ENCODE peak calls at places on chromosome 14, in five cellular contexts. V, D, J, R and F are unnamed samples. For H3K9me3 and H3K4me1, the result is how much of the 10 kb centered on the place peaks cover.

GRCh38 chr14:71552809-71553208 is 379.4 kb upstream of the RGS6 start:
- DNase-seq in J (no peak), D (no peak), R (no peak), V (no peak), F (no peak)

GRCh38 chr14:58749066-58749669 is 111.4 kb downstream of the DACT1 start:
- DNase-seq in D (no peak), V (no peak), R (no peak), J (no peak), F (peak)

GRCh38 chr14:53516261-53516774 is 363.2 kb upstream of the DDHD1 start:
- DNase-seq in J (no peak), R (no peak), V (no peak), D (no peak), F (peak)

GRCh38 chr14:92475037-92475436 is 38.5 kb upstream of the RIN3 start:
- DNase-seq in D (no peak), J (no peak), V (no peak), R (no peak), F (no peak)

GRCh38 chr14:45251912-45252311 is 1.1 kb downstream of the MIS18BP1 start:
- DNase-seq in R (no peak), J (no peak), D (no peak), V (no peak), F (peak)

GRCh38 chr14:43341921-43342320 is 1165.2 kb downstream of the FSCB start:
- DNase-seq in R (no peak), V (no peak), J (no peak), D (no peak), F (no peak)

GRCh38 chr14:81164167-81164774 is 56.5 kb downstream of the GTF2A1 start:
- DNase-seq in D (no peak), J (no peak), R (peak), V (peak), F (peak)

GRCh38 chr14:77339407-77339806 is 18.6 kb downstream of the GSTZ1 start:
- DNase-seq in J (no peak), D (no peak), R (no peak), V (no peak), F (peak)

GRCh38 chr14:54637829-54638446 is 71.0 kb downstream of the SAMD4A start:
- DNase-seq in J (no peak), D (no peak), R (peak), V (no peak), F (peak)

GRCh38 chr14:49461529-49462401 is 124.4 kb downstream of the RPS29 start:
- DNase-seq in J (no peak), D (no peak), R (peak), V (peak), F (peak)

GRCh38 chr14:63205281-63205575 is 985 bp downstream of the RHOJ start:
- DNase-seq in J (no peak), R (no peak), D (no peak), V (no peak), F (peak)

GRCh38 chr14:62062645-62063044 is 300.4 kb downstream of the SNAPC1 start:
- DNase-seq in V (no peak), R (no peak), J (no peak), D (no peak), F (no peak)

GRCh38 chr14:56874375-56874774 is 64.1 kb upstream of the OTX2 start:
- DNase-seq in V (no peak), R (peak), D (no peak), J (no peak), F (no peak)

GRCh38 chr14:77320238-77320935 is at the start of gene POMT2:
- DNase-seq in R (peak), D (peak), V (peak), J (peak), F (peak)

GRCh38 chr14:83004456-83005006 is 1470.9 kb upstream of the SEL1L start:
- DNase-seq in V (no peak), R (no peak), D (no peak), J (no peak), F (no peak)

GRCh38 chr14:66405158-66405557 is 81.0 kb upstream of the CCDC196 start:
- DNase-seq in R (no peak), D (no peak), J (no peak), V (no peak), F (no peak)

GRCh38 chr14:55665067-55665700 is 85.2 kb downstream of the KTN1 start:
- DNase-seq in D (no peak), R (no peak), V (no peak), J (no peak), F (peak)

GRCh38 chr14:85195872-85196477 is 334.0 kb upstream of the FLRT2 start:
- DNase-seq in D (no peak), J (no peak), R (no peak), V (no peak), F (peak)

GRCh38 chr14:30194769-30195168 is 267.1 kb upstream of the PRKD1 start:
- DNase-seq in R (no peak), J (no peak), D (no peak), V (no peak), F (peak)

GRCh38 chr14:33568935-33569579 is 381.8 kb downstream of the EGLN3 start:
- DNase-seq in R (no peak), D (no peak), J (no peak), V (no peak), F (peak)

GRCh38 chr14:55553791-55554190 is 26.2 kb upstream of the KTN1 start:
- DNase-seq in V (no peak), R (no peak), D (no peak), J (no peak), F (no peak)

GRCh38 chr14:21987937-21988336 is 314.3 kb upstream of the OR4E1 start:
- DNase-seq in R (peak), J (no peak), V (no peak), D (no peak), F (peak)

GRCh38 chr14:93977171-93977570 is 801 bp upstream of the ASB2 start:
- DNase-seq in D (no peak), R (no peak), V (no peak), J (no peak), F (no peak)

GRCh38 chr14:93978735-93979134 is 2.4 kb upstream of the ASB2 start:
- DNase-seq in J (no peak), R (no peak), V (no peak), D (no peak), F (no peak)

GRCh38 chr14:93975791-93976476 is 436 bp downstream of the ASB2 start:
- DNase-seq in V (no peak), D (no peak), R (peak), J (no peak), F (no peak)

GRCh38 chr14:93976477-93977057 is at the start of gene ASB2:
- DNase-seq in D (no peak), R (no peak), J (no peak), V (peak), F (no peak)

GRCh38 chr14:93977790-93978581 is 1.6 kb upstream of the ASB2 start:
- DNase-seq in J (peak), R (no peak), V (no peak), D (no peak), F (no peak)
- H3K4me3 ChIP-seq in J (no peak), R (no peak), V (no peak), D (no peak), F (no peak)

GRCh38 chr14:104226421-104227385 is 88.3 kb downstream of the KIF26A start:
- DNase-seq in V (no peak), D (no peak), R (no peak), J (peak), F (no peak)
- H3K9me3 ChIP-seq in V (under half), D (under half), R (under half), J (under half), F (under half)

GRCh38 chr14:90484291-90484690 is 87.5 kb downstream of the CALM1 start:
- DNase-seq in J (no peak), D (no peak), R (no peak), V (no peak), F (no peak)

GRCh38 chr14:90487462-90487861 is 90.6 kb downstream of the CALM1 start:
- DNase-seq in R (no peak), V (no peak), J (no peak), D (no peak), F (no peak)

GRCh38 chr14:90483551-90483950 is 86.7 kb downstream of the CALM1 start:
- DNase-seq in V (peak), R (no peak), D (no peak), J (peak), F (no peak)

GRCh38 chr14:90487031-90487430 is 90.2 kb downstream of the CALM1 start:
- DNase-seq in R (no peak), V (peak), D (peak), J (no peak), F (no peak)

DNA sequence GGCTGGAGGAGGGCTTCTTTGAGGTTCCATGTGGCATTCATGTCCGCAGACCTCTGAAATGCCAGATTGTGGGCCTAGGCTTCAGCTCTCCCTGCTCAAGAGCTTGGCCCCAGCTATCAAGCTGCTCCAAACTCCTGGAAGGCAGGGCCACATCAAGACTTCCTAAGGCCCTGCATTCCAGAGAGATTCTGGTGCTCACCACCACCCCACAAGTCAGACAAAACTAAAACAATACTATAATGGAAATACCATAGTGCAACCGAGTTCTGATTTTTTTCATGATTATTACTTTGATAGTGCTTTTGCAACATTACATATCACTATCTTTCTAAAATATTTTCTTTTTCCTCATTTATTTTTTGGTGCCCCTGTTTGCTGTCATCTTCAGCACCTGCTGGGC is 86.3 kb downstream of the CALM1 start:
- DNase-seq in R (no peak), V (no peak), D (no peak), J (no peak), F (no peak)
- H3K4me1 ChIP-seq in R (under half), V (under half), D (under half), J (under half), F (under half)

GRCh38 chr14:73888460-73888725 is 1.7 kb downstream of the ZNF410 start:
- DNase-seq in D (no peak), R (no peak), J (no peak), V (no peak), F (peak)
- H3K4me3 ChIP-seq in D (no peak), R (peak), J (peak), V (no peak), F (peak)

GRCh38 chr14:100832311-100832960 is 6.5 kb downstream of the MEG3 start:
- DNase-seq in D (no peak), R (peak), V (no peak), J (peak), F (no peak)
- H3K9me3 ChIP-seq in D (under half), R (under half), V (under half), J (under half), F (under half)

GRCh38 chr14:103124501-103125001 is 1.3 kb downstream of the TNFAIP2 start:
- DNase-seq in J (peak), D (no peak), V (no peak), R (no peak), F (no peak)
- H3K4me1 ChIP-seq in J (under half), D (half or more), V (half or more), R (under half), F (half or more)

GRCh38 chr14:104678346-104678745 is 11.1 kb upstream of the INF2 start:
- DNase-seq in V (peak), R (peak), J (peak), D (no peak), F (peak)
- H3K4me3 ChIP-seq in V (peak), R (peak), J (peak), D (peak), F (peak)

GRCh38 chr14:25837431-25837950 is 760.3 kb downstream of the NOVA1 start:
- DNase-seq in J (no peak), R (no peak), D (no peak), V (no peak), F (no peak)

GRCh38 chr14:25841226-25841625 is 756.6 kb downstream of the NOVA1 start:
- DNase-seq in R (no peak), J (no peak), V (no peak), D (no peak), F (no peak)

GRCh38 chr14:25833341-25834121 is 764.3 kb downstream of the NOVA1 start:
- DNase-seq in D (no peak), R (peak), V (no peak), J (peak), F (no peak)

GRCh38 chr14:25836647-25837046 is 761.2 kb downstream of the NOVA1 start:
- DNase-seq in D (no peak), J (no peak), R (no peak), V (no peak), F (no peak)
- H3K9me3 ChIP-seq in D (under half), J (under half), R (under half), V (under half), F (under half)

DNA sequence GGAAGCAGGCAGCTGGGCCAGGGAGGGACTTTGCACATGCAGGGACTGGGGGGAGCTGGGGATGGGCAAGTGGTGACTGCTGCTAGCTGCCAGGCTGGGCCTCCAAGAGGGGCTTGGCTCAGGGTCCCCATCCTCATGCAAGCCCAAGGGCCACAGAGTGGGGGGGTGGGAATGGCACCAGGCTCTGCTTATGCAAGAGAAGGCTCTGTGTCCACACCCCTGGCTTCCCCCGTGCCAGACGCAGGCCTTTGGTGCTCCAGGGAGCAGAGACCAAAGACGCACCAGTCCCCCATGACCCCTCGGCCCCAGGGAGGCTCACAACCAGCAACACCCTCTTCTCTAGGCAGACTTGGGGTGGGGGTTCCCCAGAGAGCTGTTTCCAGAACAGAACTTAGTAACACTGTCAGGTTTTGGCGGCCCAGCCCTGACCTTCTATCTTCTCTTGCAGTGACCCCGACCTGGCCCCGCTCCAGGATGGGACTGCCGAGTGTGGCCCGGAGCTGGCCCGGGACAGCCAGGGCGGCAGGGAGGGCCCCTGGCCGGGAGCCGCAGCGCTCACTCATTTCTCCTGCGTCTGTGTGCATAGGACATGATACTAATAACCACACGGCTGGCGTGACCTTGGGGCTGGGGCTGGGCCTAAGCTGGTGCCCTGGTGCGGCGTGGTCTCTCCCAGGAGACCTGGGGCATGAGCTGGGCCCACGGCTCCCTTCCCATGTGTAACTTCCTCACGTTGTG is 14.3 kb downstream of the XRCC3 start:
- DNase-seq in V (no peak), J (peak), D (peak), R (no peak), F (no peak)
- H3K4me1 ChIP-seq in V (half or more), J (under half), D (half or more), R (under half), F (under half)

GRCh38 chr14:68973639-68974038 is 5.5 kb downstream of the ACTN1 start:
- DNase-seq in D (no peak), V (no peak), J (no peak), R (no peak), F (no peak)

GRCh38 chr14:68976160-68977067 is 2.7 kb downstream of the ACTN1 start:
- DNase-seq in R (no peak), J (peak), V (peak), D (peak), F (peak)

GRCh38 chr14:68974759-68975347 is 4.2 kb downstream of the ACTN1 start:
- DNase-seq in V (no peak), D (no peak), J (no peak), R (no peak), F (no peak)

GRCh38 chr14:68977137-68977740 is 1.9 kb downstream of the ACTN1 start:
- DNase-seq in J (no peak), D (no peak), R (peak), V (no peak), F (no peak)

GRCh38 chr14:68975667-68976066 is 3.4 kb downstream of the ACTN1 start:
- DNase-seq in R (no peak), J (no peak), V (no peak), D (no peak), F (peak)
- H3K4me3 ChIP-seq in R (no peak), J (no peak), V (peak), D (no peak), F (peak)